ENCODE peak calls at places on chromosomes 7 and 10, in seven cellular contexts. One of them, this sample, is unnamed. For H3K9me3, the result is how much of the 10 kb centered on the place peaks cover.

GRCh38 chr7:74569501-74570075 is 87.9 kb upstream of the GTF2I start:
- DNase-seq in SK-N-MC: no peak
- DNase-seq in upper lobe of right lung: no peak
- DNase-seq in mucosa of descending colon: no peak
- DNase-seq in lung: no peak
- DNase-seq in gastrocnemius medialis: no peak
- DNase-seq in fibroblast of lung: no peak
- DNase-seq in this sample: no peak

GRCh38 chr7:69109131-69109740 is 489.0 kb upstream of the AUTS2 start:
- DNase-seq in SK-N-MC: no peak
- DNase-seq in upper lobe of right lung: no peak
- DNase-seq in gastrocnemius medialis: no peak
- DNase-seq in mucosa of descending colon: no peak
- DNase-seq in fibroblast of lung: no peak
- DNase-seq in lung: no peak
- DNase-seq in this sample: no peak

GRCh38 chr7:129343099-129343700 is 91.0 kb upstream of the STRIP2 start:
- DNase-seq in lung: no peak
- DNase-seq in mucosa of descending colon: no peak
- DNase-seq in SK-N-MC: peak
- DNase-seq in gastrocnemius medialis: peak
- DNase-seq in fibroblast of lung: peak
- DNase-seq in upper lobe of right lung: no peak
- DNase-seq in this sample: no peak

GRCh38 chr7:152424348-152425108 is 11.3 kb downstream of the KMT2C start:
- DNase-seq in fibroblast of lung: no peak
- DNase-seq in gastrocnemius medialis: no peak
- DNase-seq in upper lobe of right lung: peak
- DNase-seq in mucosa of descending colon: no peak
- DNase-seq in lung: no peak
- DNase-seq in SK-N-MC: no peak
- DNase-seq in this sample: no peak

GRCh38 chr7:89029864-89030263 is 234.3 kb upstream of the TEX47 start:
- DNase-seq in lung: no peak
- DNase-seq in mucosa of descending colon: no peak
- DNase-seq in SK-N-MC: no peak
- DNase-seq in fibroblast of lung: no peak
- DNase-seq in gastrocnemius medialis: no peak
- DNase-seq in upper lobe of right lung: no peak
- DNase-seq in this sample: no peak

GRCh38 chr10:3095373-3096139 is 28.2 kb downstream of the PFKP start:
- DNase-seq in SK-N-MC: peak
- DNase-seq in upper lobe of right lung: no peak
- DNase-seq in lung: peak
- DNase-seq in fibroblast of lung: peak
- DNase-seq in mucosa of descending colon: no peak
- DNase-seq in gastrocnemius medialis: no peak
- DNase-seq in this sample: no peak

GRCh38 chr7:139718859-139719258 is 58.9 kb downstream of the HIPK2 start:
- DNase-seq in SK-N-MC: no peak
- DNase-seq in upper lobe of right lung: no peak
- DNase-seq in fibroblast of lung: no peak
- DNase-seq in mucosa of descending colon: no peak
- DNase-seq in gastrocnemius medialis: no peak
- DNase-seq in lung: no peak
- DNase-seq in this sample: no peak

GRCh38 chr10:61904711-61905445 is 3.4 kb downstream of the ARID5B start:
- DNase-seq in lung: no peak
- DNase-seq in mucosa of descending colon: no peak
- DNase-seq in SK-N-MC: no peak
- DNase-seq in upper lobe of right lung: no peak
- DNase-seq in gastrocnemius medialis: no peak
- DNase-seq in fibroblast of lung: peak
- DNase-seq in this sample: peak

GRCh38 chr10:120188950-120189349 is 268.1 kb upstream of the PLPP4 start:
- DNase-seq in SK-N-MC: no peak
- DNase-seq in mucosa of descending colon: no peak
- DNase-seq in gastrocnemius medialis: no peak
- DNase-seq in lung: no peak
- DNase-seq in upper lobe of right lung: no peak
- DNase-seq in fibroblast of lung: no peak
- DNase-seq in this sample: no peak

GRCh38 chr7:87474533-87475358 is 734 bp downstream of the ABCB4 start:
- DNase-seq in gastrocnemius medialis: no peak
- DNase-seq in lung: no peak
- DNase-seq in mucosa of descending colon: no peak
- DNase-seq in SK-N-MC: no peak
- DNase-seq in upper lobe of right lung: no peak
- DNase-seq in fibroblast of lung: no peak
- DNase-seq in this sample: no peak

GRCh38 chr7:181738-182137 is 10.6 kb upstream of the FAM20C start:
- DNase-seq in SK-N-MC: no peak
- DNase-seq in fibroblast of lung: no peak
- DNase-seq in mucosa of descending colon: no peak
- DNase-seq in gastrocnemius medialis: no peak
- DNase-seq in upper lobe of right lung: no peak
- DNase-seq in lung: no peak
- DNase-seq in this sample: no peak

GRCh38 chr7:112266595-112267270 is 60.2 kb downstream of the ZNF277 start:
- DNase-seq in mucosa of descending colon: no peak
- DNase-seq in SK-N-MC: no peak
- DNase-seq in upper lobe of right lung: no peak
- DNase-seq in fibroblast of lung: peak
- DNase-seq in lung: no peak
- DNase-seq in gastrocnemius medialis: no peak
- DNase-seq in this sample: no peak

GRCh38 chr7:101630591-101630990 is 1.5 kb upstream of the MYL10 start:
- DNase-seq in mucosa of descending colon: peak
- DNase-seq in upper lobe of right lung: no peak
- DNase-seq in lung: no peak
- DNase-seq in fibroblast of lung: no peak
- DNase-seq in SK-N-MC: no peak
- DNase-seq in gastrocnemius medialis: no peak
- DNase-seq in this sample: no peak

GRCh38 chr10:103870503-103870902 is 15.1 kb upstream of the SH3PXD2A start:
- DNase-seq in lung: no peak
- DNase-seq in fibroblast of lung: no peak
- DNase-seq in gastrocnemius medialis: no peak
- DNase-seq in mucosa of descending colon: no peak
- DNase-seq in upper lobe of right lung: no peak
- DNase-seq in SK-N-MC: peak
- DNase-seq in this sample: no peak

GRCh38 chr10:95485030-95485429 is 76.1 kb downstream of the SORBS1 start:
- DNase-seq in gastrocnemius medialis: no peak
- DNase-seq in SK-N-MC: no peak
- DNase-seq in lung: no peak
- DNase-seq in mucosa of descending colon: no peak
- DNase-seq in upper lobe of right lung: no peak
- DNase-seq in fibroblast of lung: no peak
- DNase-seq in this sample: no peak

GRCh38 chr10:13117842-13118783 is 18.1 kb downstream of the OPTN start:
- DNase-seq in gastrocnemius medialis: peak
- DNase-seq in upper lobe of right lung: no peak
- DNase-seq in lung: no peak
- DNase-seq in mucosa of descending colon: no peak
- DNase-seq in SK-N-MC: no peak
- DNase-seq in fibroblast of lung: no peak
- DNase-seq in this sample: no peak

GRCh38 chr10:130967784-130968183 is 343.7 kb downstream of the TCERG1L start:
- DNase-seq in SK-N-MC: no peak
- DNase-seq in fibroblast of lung: no peak
- DNase-seq in lung: no peak
- DNase-seq in mucosa of descending colon: no peak
- DNase-seq in gastrocnemius medialis: peak
- DNase-seq in upper lobe of right lung: no peak
- DNase-seq in this sample: no peak

GRCh38 chr10:3236644-3237043 is 64.1 kb upstream of the PITRM1 start:
- DNase-seq in gastrocnemius medialis: no peak
- DNase-seq in mucosa of descending colon: no peak
- DNase-seq in upper lobe of right lung: no peak
- DNase-seq in lung: no peak
- DNase-seq in fibroblast of lung: no peak
- DNase-seq in SK-N-MC: no peak
- DNase-seq in this sample: no peak

GRCh38 chr10:63200416-63200815 is 67.3 kb downstream of the NRBF2 start:
- DNase-seq in mucosa of descending colon: no peak
- DNase-seq in upper lobe of right lung: no peak
- DNase-seq in lung: no peak
- DNase-seq in gastrocnemius medialis: no peak
- DNase-seq in fibroblast of lung: no peak
- DNase-seq in SK-N-MC: no peak
- DNase-seq in this sample: no peak

GRCh38 chr10:119638982-119639381 is 12.2 kb upstream of the BAG3 start:
- DNase-seq in fibroblast of lung: no peak
- DNase-seq in upper lobe of right lung: no peak
- DNase-seq in SK-N-MC: no peak
- DNase-seq in lung: no peak
- DNase-seq in mucosa of descending colon: no peak
- DNase-seq in gastrocnemius medialis: no peak
- DNase-seq in this sample: no peak

GRCh38 chr7:105389090-105389650 is 449 bp upstream of the SRPK2 start:
- DNase-seq in fibroblast of lung: peak
- DNase-seq in upper lobe of right lung: peak
- DNase-seq in SK-N-MC: no peak
- DNase-seq in gastrocnemius medialis: peak
- DNase-seq in lung: peak
- DNase-seq in mucosa of descending colon: peak
- DNase-seq in this sample: no peak

GRCh38 chr7:33722383-33723096 is 182.8 kb upstream of the BMPER start:
- DNase-seq in upper lobe of right lung: no peak
- DNase-seq in gastrocnemius medialis: peak
- DNase-seq in fibroblast of lung: peak
- DNase-seq in mucosa of descending colon: no peak
- DNase-seq in lung: no peak
- DNase-seq in SK-N-MC: no peak
- DNase-seq in this sample: no peak

GRCh38 chr7:148883233-148884048 is 650 bp downstream of the EZH2 start:
- DNase-seq in SK-N-MC: no peak
- DNase-seq in upper lobe of right lung: peak
- DNase-seq in lung: peak
- DNase-seq in fibroblast of lung: no peak
- DNase-seq in mucosa of descending colon: peak
- DNase-seq in gastrocnemius medialis: no peak
- DNase-seq in this sample: peak

GRCh38 chr7:48112431-48113165 is 23.5 kb downstream of the UPP1 start:
- DNase-seq in lung: no peak
- DNase-seq in fibroblast of lung: peak
- DNase-seq in SK-N-MC: no peak
- DNase-seq in upper lobe of right lung: no peak
- DNase-seq in gastrocnemius medialis: no peak
- DNase-seq in mucosa of descending colon: no peak
- DNase-seq in this sample: no peak

GRCh38 chr10:119769886-119770285 is 44.0 kb downstream of the INPP5F start:
- DNase-seq in upper lobe of right lung: no peak
- DNase-seq in lung: no peak
- DNase-seq in fibroblast of lung: peak
- DNase-seq in gastrocnemius medialis: no peak
- DNase-seq in SK-N-MC: no peak
- DNase-seq in mucosa of descending colon: no peak
- DNase-seq in this sample: no peak

GRCh38 chr7:104442461-104442860 is 114.1 kb downstream of the LHFPL3 start:
- DNase-seq in fibroblast of lung: no peak
- DNase-seq in mucosa of descending colon: no peak
- DNase-seq in lung: no peak
- DNase-seq in gastrocnemius medialis: no peak
- DNase-seq in SK-N-MC: no peak
- DNase-seq in upper lobe of right lung: no peak
- DNase-seq in this sample: no peak

GRCh38 chr7:91398341-91398740 is 134.1 kb downstream of the FZD1 start:
- DNase-seq in gastrocnemius medialis: no peak
- DNase-seq in mucosa of descending colon: no peak
- DNase-seq in fibroblast of lung: no peak
- DNase-seq in lung: no peak
- DNase-seq in upper lobe of right lung: no peak
- DNase-seq in SK-N-MC: peak
- DNase-seq in this sample: no peak

DNA sequence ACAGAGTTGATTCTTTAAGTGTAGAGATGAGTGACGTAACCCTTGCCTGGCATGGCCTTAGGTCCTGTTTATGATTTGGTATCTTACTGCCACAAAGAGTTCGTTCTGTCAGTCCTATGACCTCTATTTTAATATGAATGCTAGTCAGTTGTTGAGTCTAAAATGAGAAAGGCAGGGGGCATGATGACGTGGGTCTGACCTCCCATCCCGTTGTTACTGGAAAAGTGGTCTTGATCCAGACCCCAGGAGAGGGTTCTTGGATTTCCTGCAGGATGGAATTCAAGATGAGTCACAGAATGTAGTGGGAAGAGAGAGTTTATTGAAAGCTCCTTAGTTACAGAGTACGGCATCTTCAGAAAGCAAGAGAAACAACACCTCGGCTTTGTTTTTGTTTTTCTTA is 317.0 kb upstream of the COBL start:
- DNase-seq in gastrocnemius medialis: no peak
- DNase-seq in upper lobe of right lung: no peak
- DNase-seq in SK-N-MC: no peak
- DNase-seq in lung: no peak
- DNase-seq in mucosa of descending colon: no peak
- DNase-seq in fibroblast of lung: no peak
- DNase-seq in this sample: no peak
- H3K9me3 ChIP-seq in gastrocnemius medialis: under half
- H3K9me3 ChIP-seq in upper lobe of right lung: under half
- H3K9me3 ChIP-seq in SK-N-MC: under half
- H3K9me3 ChIP-seq in lung: under half
- H3K9me3 ChIP-seq in mucosa of descending colon: under half
- H3K9me3 ChIP-seq in fibroblast of lung: under half
- H3K9me3 ChIP-seq in this sample: under half

GRCh38 chr7:158271646-158272045 is 316.0 kb downstream of the PTPRN2 start:
- DNase-seq in upper lobe of right lung: peak
- DNase-seq in fibroblast of lung: no peak
- DNase-seq in lung: no peak
- DNase-seq in gastrocnemius medialis: no peak
- DNase-seq in SK-N-MC: no peak
- DNase-seq in mucosa of descending colon: no peak
- DNase-seq in this sample: no peak
- H3K9me3 ChIP-seq in upper lobe of right lung: under half
- H3K9me3 ChIP-seq in fibroblast of lung: under half
- H3K9me3 ChIP-seq in lung: under half
- H3K9me3 ChIP-seq in gastrocnemius medialis: under half
- H3K9me3 ChIP-seq in SK-N-MC: under half
- H3K9me3 ChIP-seq in mucosa of descending colon: under half
- H3K9me3 ChIP-seq in this sample: under half

DNA sequence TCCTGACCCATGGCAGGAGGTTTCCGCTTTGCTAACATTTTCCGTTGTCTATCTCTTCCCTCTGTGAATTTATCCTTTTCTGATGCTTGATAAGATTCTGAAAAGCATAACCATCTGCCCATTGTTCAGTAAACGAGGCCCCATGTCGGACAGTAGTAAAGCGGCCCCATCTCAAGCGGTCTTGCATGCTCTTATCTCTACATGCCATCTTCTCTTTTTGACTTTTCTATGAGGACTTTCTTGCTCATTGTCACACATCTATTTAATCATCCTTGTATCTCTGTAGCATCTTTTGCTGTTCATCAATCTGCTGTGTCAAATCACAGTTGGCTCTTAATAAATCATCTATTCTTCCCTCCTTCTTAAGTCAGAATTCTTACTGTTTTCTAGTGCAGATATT is 37.6 kb downstream of the ZNF248 start:
- DNase-seq in mucosa of descending colon: no peak
- DNase-seq in lung: no peak
- DNase-seq in upper lobe of right lung: no peak
- DNase-seq in SK-N-MC: no peak
- DNase-seq in fibroblast of lung: no peak
- DNase-seq in gastrocnemius medialis: no peak
- DNase-seq in this sample: no peak
- H3K9me3 ChIP-seq in mucosa of descending colon: half or more
- H3K9me3 ChIP-seq in lung: under half
- H3K9me3 ChIP-seq in upper lobe of right lung: under half
- H3K9me3 ChIP-seq in SK-N-MC: under half
- H3K9me3 ChIP-seq in fibroblast of lung: under half
- H3K9me3 ChIP-seq in gastrocnemius medialis: under half
- H3K9me3 ChIP-seq in this sample: under half

GRCh38 chr10:38103754-38104153 is 9.6 kb downstream of the ZNF37A start:
- DNase-seq in SK-N-MC: no peak
- DNase-seq in lung: no peak
- DNase-seq in mucosa of descending colon: no peak
- DNase-seq in upper lobe of right lung: no peak
- DNase-seq in fibroblast of lung: no peak
- DNase-seq in gastrocnemius medialis: no peak
- DNase-seq in this sample: no peak
- H3K9me3 ChIP-seq in SK-N-MC: under half
- H3K9me3 ChIP-seq in lung: under half
- H3K9me3 ChIP-seq in mucosa of descending colon: half or more
- H3K9me3 ChIP-seq in upper lobe of right lung: under half
- H3K9me3 ChIP-seq in fibroblast of lung: under half
- H3K9me3 ChIP-seq in gastrocnemius medialis: under half
- H3K9me3 ChIP-seq in this sample: under half

This sample was measured in T-helper 17 cell.